ENCODE peak calls at places on chromosome 1, in six cellular contexts. R, M, Y, O, Z and L are unnamed samples.

GRCh38 chr1:179888071-179888470 is 6.0 kb downstream of the TOR1AIP1 start:
- DNase-seq in R (no peak), M (no peak), Y (no peak), O (no peak), Z (no peak), L (no peak)

GRCh38 chr1:53511933-53512806 is 53.0 kb downstream of the DMRTB1 start:
- DNase-seq in R (peak), M (peak), Y (no peak), O (no peak), Z (no peak), L (no peak)

GRCh38 chr1:19786988-19787423 is 12.7 kb downstream of the TMCO4 start:
- DNase-seq in R (no peak), M (no peak), Y (no peak), O (no peak), Z (no peak), L (no peak)

GRCh38 chr1:40383095-40383487 is 9.6 kb downstream of the SMAP2 start:
- DNase-seq in R (peak), M (no peak), Y (no peak), O (no peak), Z (no peak), L (no peak)

GRCh38 chr1:28119576-28119975 is 31.2 kb upstream of the EYA3 start:
- DNase-seq in R (no peak), M (no peak), Y (no peak), O (no peak), Z (no peak), L (no peak)

GRCh38 chr1:213273546-213273945 is 222.5 kb downstream of the RPS6KC1 start:
- DNase-seq in R (no peak), M (no peak), Y (no peak), O (no peak), Z (no peak), L (peak)

GRCh38 chr1:67850611-67851075 is 17.4 kb upstream of the GNG12 start:
- DNase-seq in R (peak), M (peak), Y (no peak), O (no peak), Z (no peak), L (peak)

GRCh38 chr1:207808322-207808705 is 56.5 kb downstream of the CD46 start:
- DNase-seq in R (no peak), M (no peak), Y (no peak), O (no peak), Z (no peak), L (no peak)

GRCh38 chr1:35120458-35121133 is 41.4 kb downstream of the ZMYM1 start:
- DNase-seq in R (peak), M (peak), Y (no peak), O (no peak), Z (peak), L (peak)

GRCh38 chr1:232463226-232463625 is 166.7 kb downstream of the SIPA1L2 start:
- DNase-seq in R (no peak), M (peak), Y (no peak), O (no peak), Z (no peak), L (peak)

GRCh38 chr1:88655685-88656299 is 28.3 kb upstream of the PKN2 start:
- DNase-seq in R (peak), M (peak), Y (peak), O (no peak), Z (peak), L (peak)

GRCh38 chr1:109239580-109240068 is 9.7 kb upstream of the CELSR2 start:
- DNase-seq in R (peak), M (peak), Y (no peak), O (no peak), Z (peak), L (peak)

GRCh38 chr1:58585591-58586151 is 8.6 kb upstream of the TACSTD2 start:
- DNase-seq in R (peak), M (peak), Y (no peak), O (no peak), Z (no peak), L (peak)

GRCh38 chr1:3356827-3357457 is 97.5 kb upstream of the ARHGEF16 start:
- DNase-seq in R (no peak), M (no peak), Y (no peak), O (no peak), Z (no peak), L (no peak)

GRCh38 chr1:1371354-1371740 is 3.7 kb downstream of the AURKAIP1 start:
- DNase-seq in R (no peak), M (no peak), Y (peak), O (peak), Z (no peak), L (peak)

GRCh38 chr1:221449194-221449593 is 292.7 kb downstream of the DUSP10 start:
- DNase-seq in R (no peak), M (no peak), Y (no peak), O (no peak), Z (no peak), L (no peak)

GRCh38 chr1:206954616-206955342 is 8.5 kb upstream of the PIGR start:
- DNase-seq in R (no peak), M (no peak), Y (no peak), O (no peak), Z (no peak), L (no peak)

GRCh38 chr1:1594602-1594981 is 5.3 kb downstream of the FNDC10 start:
- DNase-seq in R (no peak), M (no peak), Y (no peak), O (no peak), Z (no peak), L (no peak)

GRCh38 chr1:6523566-6523965 is 30.7 kb downstream of the NOL9 start:
- DNase-seq in R (peak), M (peak), Y (no peak), O (no peak), Z (peak), L (peak)